ENCODE peak calls at places on chromosomes 4 and X, in six cellular contexts. R, F, W, Z, B and E are unnamed samples.

GRCh38 chr4:3257125-3257690 is 8.2 kb downstream of the MSANTD1 start:
- DNase-seq in Z (no peak), B (no peak), R (no peak), F (no peak), W (no peak), E (peak; percentile 54)

GRCh38 chrX:97399400-97399799 is 515.7 kb downstream of the RPA4 start:
- DNase-seq in F (no peak), B (no peak), W (no peak), Z (peak; percentile 80), R (peak; percentile 82), E (no peak)

GRCh38 chr4:38223801-38224236 is 263.6 kb downstream of the PTTG2 start:
- DNase-seq in F (no peak), Z (no peak), B (no peak), W (no peak), R (no peak), E (no peak)

GRCh38 chr4:8403173-8403753 is 37.3 kb downstream of the ACOX3 start:
- DNase-seq in F (peak; percentile 63), B (peak; percentile 86), R (peak; percentile 42), W (peak; percentile 86), Z (peak; percentile 66), E (peak; percentile 89)

GRCh38 chr4:86099348-86099747 is 260.5 kb downstream of the MAPK10 start:
- DNase-seq in Z (no peak), B (no peak), F (no peak), R (no peak), W (no peak), E (no peak)

GRCh38 chr4:81337211-81337610 is 122.2 kb upstream of the PRKG2 start:
- DNase-seq in W (no peak), B (no peak), Z (no peak), F (no peak), R (no peak), E (no peak)

GRCh38 chr4:39256436-39256835 is 74.1 kb downstream of the WDR19 start:
- DNase-seq in W (no peak), F (no peak), B (no peak), R (no peak), Z (no peak), E (no peak)

GRCh38 chrX:134692990-134693389 is 34.7 kb upstream of the PLAC1 start:
- DNase-seq in R (no peak), F (no peak), W (no peak), Z (peak; percentile 16), B (no peak), E (no peak)

GRCh38 chrX:13064599-13065143 is 20.3 kb upstream of the FAM9C start:
- DNase-seq in W (no peak), Z (peak; percentile 79), F (no peak), B (no peak), R (no peak), E (no peak)

GRCh38 chr4:57109847-57110634 is at the start of gene IGFBP7:
- DNase-seq in F (no peak), W (peak; percentile 54), B (peak; percentile 61), Z (no peak), R (no peak), E (no peak)

GRCh38 chrX:1231850-1232505 is 19.5 kb upstream of the CRLF2 start:
- DNase-seq in W (no peak), F (no peak), Z (no peak), B (no peak), R (no peak), E (no peak)

GRCh38 chr4:132955146-132955545 is 193.9 kb upstream of the PCDH10 start:
- DNase-seq in B (no peak), R (no peak), Z (no peak), F (no peak), W (peak; percentile 29), E (no peak)

GRCh38 chrX:54043696-54044125 is 562 bp downstream of the PHF8 start:
- DNase-seq in B (peak; percentile 35), F (peak; percentile 22), Z (no peak), W (peak; percentile 77), R (peak; percentile 48), E (peak; percentile 75)

GRCh38 chr4:41102360-41103092 is 111.8 kb downstream of the APBB2 start:
- DNase-seq in R (no peak), B (no peak), F (no peak), Z (no peak), W (no peak), E (no peak)

GRCh38 chrX:33379839-33380238 is 168.5 kb upstream of the DMD start:
- DNase-seq in B (no peak), W (no peak), R (no peak), Z (no peak), F (no peak), E (no peak)

GRCh38 chr4:11805837-11806236 is 377.1 kb upstream of the HS3ST1 start:
- DNase-seq in Z (peak; percentile 20), W (peak; percentile 8), F (no peak), B (no peak), R (peak; percentile 6), E (no peak)

GRCh38 chr4:48578132-48578964 is 88.3 kb downstream of the ZAR1 start:
- DNase-seq in F (peak; percentile 69), B (peak; percentile 25), Z (peak; percentile 65), R (peak; percentile 70), W (peak; percentile 75), E (no peak)

GRCh38 chr4:111031180-111031579 is 408.3 kb upstream of the PITX2 start:
- DNase-seq in Z (no peak), R (no peak), F (no peak), W (no peak), B (no peak), E (no peak)

GRCh38 chrX:18877472-18877871 is 106.4 kb downstream of the PHKA2 start:
- DNase-seq in F (no peak), B (no peak), W (no peak), Z (no peak), R (no peak), E (no peak)

GRCh38 chr4:83219344-83219990 is 65.1 kb downstream of the COQ2 start:
- DNase-seq in W (no peak), Z (no peak), B (no peak), R (peak; percentile 83), F (peak; percentile 65), E (no peak)

DNA sequence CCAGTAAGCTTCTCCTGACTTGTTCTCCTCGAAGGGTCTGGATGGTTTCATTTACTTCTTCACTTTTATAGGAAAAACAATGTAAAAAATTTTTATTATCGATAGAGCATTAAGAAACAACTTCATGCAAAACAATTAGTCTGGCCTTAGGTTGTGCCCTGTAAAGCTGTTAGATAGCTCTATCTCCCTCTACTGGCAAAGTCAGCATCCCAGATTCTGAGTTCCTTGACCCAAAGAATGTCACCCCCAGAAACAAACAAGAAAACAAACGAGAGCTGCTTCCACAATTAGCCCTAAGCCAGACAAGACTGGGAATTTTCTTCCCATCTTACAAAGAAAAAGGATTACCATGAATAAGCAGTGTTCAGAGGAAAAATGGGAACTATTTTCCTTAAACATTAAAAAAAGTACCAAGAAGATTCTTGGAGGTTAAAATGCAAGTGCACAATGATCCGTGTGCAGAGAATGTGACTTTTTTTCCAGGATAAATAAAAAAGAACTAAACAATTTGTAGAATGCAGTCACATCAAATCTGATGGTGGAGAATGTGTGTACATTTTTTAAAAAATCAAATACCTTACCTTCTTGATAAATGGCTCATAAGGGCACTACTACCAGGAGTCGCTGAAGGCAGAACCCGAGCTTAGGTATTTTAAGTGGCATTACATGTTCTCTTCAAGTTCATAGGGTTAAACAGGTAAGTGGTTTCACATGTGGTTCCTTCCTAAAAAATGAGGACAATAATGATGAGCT is 293.2 kb downstream of the FBXO8 start:
- DNase-seq in Z (peak; percentile 32), B (no peak), F (no peak), R (peak; percentile 21), W (peak; percentile 75), E (no peak)
- TF ChIP-seq CTCF in Z (peak; percentile 45), B (no peak), F (peak; percentile 8), R (peak; percentile 24), W (peak; percentile 81), E (peak; percentile 74)

DNA sequence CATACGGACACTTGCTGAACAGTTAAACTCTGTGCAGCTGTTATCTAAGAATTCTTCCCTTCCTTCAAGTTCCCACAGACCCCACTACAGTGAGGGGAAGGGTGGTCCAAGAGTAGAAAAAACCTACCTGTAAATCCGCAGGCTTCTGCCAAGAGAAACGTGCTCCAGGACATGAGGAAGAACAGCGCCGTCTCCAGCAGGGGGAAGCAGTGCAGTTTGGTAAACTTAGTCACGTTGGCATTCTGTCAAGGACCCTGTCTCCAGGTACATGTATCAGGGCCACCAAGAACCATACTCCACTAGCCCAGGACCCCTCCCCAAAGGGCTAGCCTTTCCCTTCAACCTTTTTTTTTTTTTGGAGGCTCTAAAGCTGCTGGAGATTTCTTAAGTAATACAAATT is 79.9 kb downstream of the CHST7 start:
- DNase-seq in Z (peak; percentile 38), F (no peak), R (no peak), B (no peak), W (peak; percentile 31), E (no peak)
- TF ChIP-seq CTCF in Z (peak; percentile 20), F (no peak), R (no peak), B (no peak), W (peak; percentile 46), E (peak; percentile 46)

DNA sequence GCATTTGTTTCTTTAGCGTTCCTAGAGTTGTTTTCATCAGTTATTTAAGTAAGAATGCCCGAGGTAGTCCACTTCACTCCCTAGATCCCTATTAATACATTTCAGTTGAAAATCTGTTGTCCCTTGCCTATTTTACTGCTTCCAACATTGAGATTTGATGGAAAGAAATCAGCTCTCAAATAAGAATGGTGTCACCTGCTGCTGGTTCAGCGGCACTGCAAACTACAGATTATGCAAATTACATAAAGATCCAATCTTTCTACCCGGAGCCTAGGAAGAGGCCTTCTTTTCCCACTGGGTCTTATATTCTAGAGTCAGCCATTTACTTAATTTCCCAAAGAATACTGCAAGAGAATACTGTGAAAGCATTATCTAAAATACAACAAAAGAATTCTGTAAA is 597.6 kb upstream of the MAGEB2 start:
- DNase-seq in Z (peak; percentile 11), W (peak; percentile 12), F (no peak), B (no peak), R (peak; percentile 4), E (no peak)
- TF ChIP-seq CTCF in Z (no peak), W (peak; percentile 28), F (no peak), B (no peak), R (no peak), E (peak; percentile 43)

GRCh38 chr4:94253036-94253435 is 45.4 kb downstream of the SMARCAD1 start:
- DNase-seq in W (no peak), Z (peak; percentile 22), B (no peak), F (no peak), R (no peak), E (no peak)

GRCh38 chr4:94251094-94251493 is 43.4 kb downstream of the SMARCAD1 start:
- DNase-seq in B (no peak), W (no peak), R (no peak), F (no peak), Z (no peak), E (no peak)

GRCh38 chr4:94262163-94263016 is 54.7 kb downstream of the SMARCAD1 start:
- DNase-seq in Z (no peak), B (no peak), W (no peak), R (no peak), F (no peak), E (no peak)

GRCh38 chr4:94256144-94256783 is 48.6 kb downstream of the SMARCAD1 start:
- DNase-seq in W (no peak), F (no peak), B (no peak), Z (no peak), R (no peak), E (no peak)

DNA sequence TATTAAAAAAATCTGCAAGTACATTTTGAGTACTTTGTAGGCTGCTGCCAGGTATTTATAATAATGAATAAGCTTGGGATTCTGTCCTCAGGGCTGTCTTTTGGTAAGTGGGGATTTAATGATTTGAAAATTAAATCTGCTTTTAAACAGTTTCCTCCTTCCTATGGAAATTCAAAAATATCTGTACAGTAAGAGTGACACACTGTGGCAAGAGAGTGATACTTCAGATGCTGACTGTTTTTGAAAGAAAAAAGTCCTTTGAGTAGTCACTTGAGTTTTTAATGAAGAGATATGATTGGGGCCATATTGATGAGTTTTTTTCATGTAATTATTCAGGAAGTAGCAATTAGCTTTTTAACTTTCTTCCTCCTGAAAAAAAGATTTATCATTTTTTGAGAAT is 49.2 kb downstream of the SMARCAD1 start:
- DNase-seq in B (no peak), R (no peak), Z (peak; percentile 7), W (no peak), F (no peak), E (no peak)
- TF ChIP-seq CTCF in B (no peak), R (peak; percentile 16), Z (peak; percentile 29), W (peak; percentile 36), F (peak; percentile 46), E (peak; percentile 54)